ENCODE peak calls at places on chromosome 14, in five cellular contexts. C, O, Q, W and A are unnamed samples. For H3K79me2, the result is how much of the 10 kb centered on the place peaks cover.

GRCh38 chr14:76687611-76688372 is 73.5 kb upstream of the VASH1 start:
- DNase-seq in C (no peak), O (no peak), Q (no peak), W (no peak), A (no peak)

GRCh38 chr14:99118946-99119345 is 153.1 kb downstream of the BCL11B start:
- DNase-seq in C (no peak), O (no peak), Q (no peak), W (no peak), A (no peak)

GRCh38 chr14:103889313-103890051 is 38.8 kb upstream of the TDRD9 start:
- DNase-seq in C (no peak), O (no peak), Q (no peak), W (no peak), A (peak)

GRCh38 chr14:63676615-63677014 is 34.9 kb upstream of the WDR89 start:
- DNase-seq in C (no peak), O (no peak), Q (no peak), W (no peak), A (no peak)

GRCh38 chr14:83826838-83827237 is 1703.1 kb upstream of the FLRT2 start:
- DNase-seq in C (no peak), O (peak), Q (no peak), W (no peak), A (peak)

GRCh38 chr14:30751646-30752416 is 122.5 kb upstream of the COCH start:
- DNase-seq in C (no peak), O (no peak), Q (no peak), W (no peak), A (no peak)

GRCh38 chr14:87184180-87184579 is 808.8 kb downstream of the GALC start:
- DNase-seq in C (no peak), O (no peak), Q (no peak), W (no peak), A (no peak)

GRCh38 chr14:89630096-89630829 is 213.2 kb upstream of the FOXN3 start:
- DNase-seq in C (no peak), O (peak), Q (no peak), W (no peak), A (no peak)

GRCh38 chr14:90810808-90811207 is 5.4 kb downstream of the TTC7B start:
- DNase-seq in C (no peak), O (no peak), Q (no peak), W (no peak), A (no peak)

GRCh38 chr14:39339003-39339402 is 93.2 kb downstream of the FBXO33 start:
- DNase-seq in C (peak), O (no peak), Q (no peak), W (no peak), A (no peak)

GRCh38 chr14:92215579-92215978 is 93.8 kb downstream of the CPSF2 start:
- DNase-seq in C (no peak), O (peak), Q (no peak), W (no peak), A (no peak)

GRCh38 chr14:64675246-64675645 is 29.0 kb upstream of the PLEKHG3 start:
- DNase-seq in C (no peak), O (no peak), Q (no peak), W (no peak), A (no peak)

GRCh38 chr14:69652942-69653680 is 41.7 kb downstream of the SUSD6 start:
- DNase-seq in C (no peak), O (peak), Q (no peak), W (no peak), A (no peak)

GRCh38 chr14:33435911-33436310 is 497.2 kb downstream of the NPAS3 start:
- DNase-seq in C (no peak), O (peak), Q (no peak), W (no peak), A (peak)

GRCh38 chr14:87115234-87115633 is 877.7 kb downstream of the GALC start:
- DNase-seq in C (no peak), O (no peak), Q (no peak), W (no peak), A (no peak)

GRCh38 chr14:92646952-92647461 is 101.4 kb downstream of the LGMN start:
- DNase-seq in C (no peak), O (peak), Q (no peak), W (no peak), A (peak)

GRCh38 chr14:104094709-104095425 is 9.4 kb downstream of the ASPG start:
- DNase-seq in C (peak), O (peak), Q (no peak), W (peak), A (peak)

GRCh38 chr14:33551963-33552362 is 398.9 kb downstream of the EGLN3 start:
- DNase-seq in C (peak), O (no peak), Q (no peak), W (no peak), A (no peak)

GRCh38 chr14:99425272-99425681 is 55.4 kb downstream of the SETD3 start:
- DNase-seq in C (no peak), O (no peak), Q (no peak), W (no peak), A (no peak)

GRCh38 chr14:100586520-100587247 is 533 bp downstream of the BEGAIN start:
- DNase-seq in C (no peak), O (peak), Q (peak), W (no peak), A (peak)

DNA sequence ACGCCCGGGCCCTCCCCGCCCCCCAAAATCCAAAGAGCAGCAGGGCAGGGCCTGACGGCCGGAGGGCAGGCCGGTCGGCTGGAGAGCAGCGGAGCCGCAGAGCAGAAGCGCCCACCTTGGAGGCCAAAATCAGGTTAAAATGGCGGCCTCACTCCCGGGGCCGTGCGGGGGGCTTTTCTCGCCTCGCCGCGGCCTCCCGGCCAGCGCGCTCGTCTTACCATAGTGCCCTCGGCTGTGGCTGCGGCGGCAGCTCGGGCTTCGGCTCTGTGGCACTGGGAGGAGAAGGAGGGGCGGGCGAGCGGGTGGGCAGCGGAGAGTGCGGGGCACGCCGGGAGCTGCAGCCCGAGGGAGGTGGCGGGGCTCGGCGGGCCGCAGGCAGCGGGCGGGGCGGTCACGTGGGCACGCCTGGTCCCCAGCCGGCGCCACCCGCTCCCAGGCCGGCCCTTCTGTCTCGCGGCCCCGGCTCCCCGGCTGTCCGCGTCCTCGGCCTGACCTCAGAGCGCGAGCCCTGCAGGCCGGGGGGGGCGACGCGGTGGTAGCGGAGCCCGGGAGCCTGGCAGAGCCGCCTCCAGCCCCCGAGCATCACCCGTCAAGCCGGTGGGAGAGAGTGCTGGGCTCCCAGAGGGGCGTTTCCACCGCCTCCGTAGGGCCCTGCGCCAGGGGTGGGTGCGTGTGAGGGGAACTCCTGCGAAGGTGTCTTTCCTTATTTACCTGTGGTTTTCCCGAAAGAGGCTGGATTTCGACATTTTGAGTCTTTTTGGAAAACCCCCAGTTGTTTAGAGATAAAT is at the start of gene CFL2:
- DNase-seq in C (peak), O (peak), Q (peak), W (peak), A (peak)
- H3K9ac ChIP-seq in C (peak), O (peak), Q (peak), W (peak), A (peak)

DNA sequence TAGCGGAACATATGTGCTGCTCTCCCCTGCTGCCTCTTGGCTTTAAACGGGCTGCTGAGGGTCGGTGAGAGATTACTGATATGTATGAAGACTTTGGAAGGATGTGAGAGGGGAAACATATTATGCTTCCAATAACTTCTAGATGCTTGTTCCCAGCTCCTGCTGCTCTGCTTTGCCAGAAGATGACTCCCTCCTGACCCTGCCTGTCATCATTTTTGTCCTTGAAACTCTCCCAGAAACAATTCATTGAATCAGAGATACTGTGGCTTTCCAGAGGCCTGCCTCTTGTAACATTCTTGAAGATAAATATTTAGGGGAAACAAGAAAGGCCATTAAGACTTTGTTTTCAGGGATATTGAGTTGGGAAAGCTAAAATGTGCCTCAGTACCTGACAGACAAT is 300.1 kb upstream of the STXBP6 start:
- DNase-seq in C (no peak), O (peak), Q (no peak), W (no peak), A (no peak)
- TF ChIP-seq EZH2phosphoT487 in C (no peak), O (no peak), Q (no peak), W (no peak), A (no peak)

DNA sequence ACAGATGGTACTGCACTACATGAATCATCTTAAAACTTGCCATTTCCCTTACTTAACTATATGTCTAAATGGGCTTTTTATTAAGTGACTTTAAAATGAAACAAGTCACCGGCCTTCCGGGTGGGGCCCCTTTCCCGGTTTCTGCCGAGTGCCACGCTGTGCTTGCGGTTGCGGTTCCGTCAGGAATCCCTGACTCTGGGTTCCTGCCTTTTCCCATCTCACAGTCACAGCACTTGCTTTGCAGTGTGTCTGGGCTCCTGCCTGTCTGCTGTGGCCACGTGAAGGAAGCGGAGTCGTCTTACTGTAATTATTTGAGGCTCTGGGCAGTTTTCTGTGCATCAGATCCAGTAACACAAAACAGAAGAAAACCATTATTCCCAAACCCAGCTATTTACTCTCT is 44.0 kb upstream of the FRMD6 start:
- DNase-seq in C (no peak), O (peak), Q (no peak), W (no peak), A (no peak)
- H3K79me2 ChIP-seq in C (under half), O (half or more), Q (under half), W (under half), A (under half)

GRCh38 chr14:73237219-73237785 is at the start of gene PAPLN:
- DNase-seq in C (peak), O (peak), Q (peak), W (no peak), A (peak)
- H3K9ac ChIP-seq in C (peak), O (no peak), Q (peak), W (no peak), A (no peak)